ENCODE peak calls at places on chromosomes 4 and X, in four cellular contexts. P is progenitor cell of endocrine pancreas, M is A549, C is left lung. A is an unnamed sample.

GRCh38 chr4:180234730-180235129 is 2008.5 kb upstream of the TENM3 start:
- DNase-seq in P (no peak), M (no peak), C (no peak), A (no peak)

GRCh38 chr4:156931267-156931666 is 40.3 kb downstream of the PDGFC start:
- DNase-seq in P (no peak), M (peak), C (no peak), A (no peak)

GRCh38 chr4:184821242-184821641 is 4.5 kb downstream of the ACSL1 start:
- DNase-seq in P (no peak), M (no peak), C (no peak), A (no peak)

GRCh38 chrX:112832481-112833095 is 8.0 kb downstream of the AMOT start:
- DNase-seq in P (no peak), M (no peak), C (no peak), A (peak)

GRCh38 chrX:115650449-115650848 is 89.5 kb downstream of the PLS3 start:
- DNase-seq in P (no peak), M (no peak), C (no peak), A (no peak)

GRCh38 chr4:98474408-98474844 is 184.0 kb downstream of the TSPAN5 start:
- DNase-seq in P (no peak), M (no peak), C (no peak), A (no peak)

GRCh38 chr4:128776794-128777216 is 32.7 kb upstream of the JADE1 start:
- DNase-seq in P (no peak), M (peak), C (peak), A (no peak)

GRCh38 chr4:25914670-25915358 is 794 bp downstream of the SMIM20 start:
- DNase-seq in P (no peak), M (no peak), C (no peak), A (no peak)

GRCh38 chr4:30763337-30763736 is 43.2 kb downstream of the PCDH7 start:
- DNase-seq in P (no peak), M (no peak), C (no peak), A (no peak)

GRCh38 chrX:121254336-121254735 is 206.9 kb downstream of the GLUD2 start:
- DNase-seq in P (no peak), M (no peak), C (no peak), A (no peak)

DNA sequence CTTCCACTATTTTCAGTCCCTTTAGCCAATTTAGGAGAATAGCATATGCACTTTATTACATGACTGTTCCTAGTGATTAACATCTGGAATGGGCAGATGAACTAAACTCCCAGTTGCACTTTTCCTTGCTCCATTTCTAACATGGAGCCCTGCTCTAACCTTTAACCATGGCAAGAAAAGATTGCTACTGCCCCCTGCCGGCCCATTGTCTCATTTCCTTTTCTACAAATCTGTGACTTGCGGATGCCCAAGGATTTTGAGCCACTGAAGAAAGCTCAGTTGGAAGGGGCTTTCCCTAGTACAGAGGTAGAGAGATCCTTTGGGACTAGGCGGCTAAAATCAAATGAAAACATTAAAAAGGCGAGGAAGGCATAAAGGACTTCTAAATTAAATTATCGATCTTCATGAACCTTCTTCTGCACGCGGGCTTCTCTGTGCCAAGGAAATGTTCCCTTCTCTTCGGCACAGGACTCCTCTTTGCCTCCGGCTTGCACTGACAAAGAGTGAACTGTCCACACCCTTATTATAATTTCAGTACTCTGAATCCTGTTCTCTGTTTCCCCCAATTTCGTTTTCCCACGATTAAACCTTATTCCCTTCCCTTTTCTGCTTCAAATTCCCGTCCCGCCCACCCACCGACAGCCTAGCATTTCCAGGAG is 578 bp upstream of the GLRA2 start:
- DNase-seq in P (peak), M (peak), C (no peak), A (peak)
- TF ChIP-seq CTCF in P (peak), M (peak), C (peak), A (peak)

DNA sequence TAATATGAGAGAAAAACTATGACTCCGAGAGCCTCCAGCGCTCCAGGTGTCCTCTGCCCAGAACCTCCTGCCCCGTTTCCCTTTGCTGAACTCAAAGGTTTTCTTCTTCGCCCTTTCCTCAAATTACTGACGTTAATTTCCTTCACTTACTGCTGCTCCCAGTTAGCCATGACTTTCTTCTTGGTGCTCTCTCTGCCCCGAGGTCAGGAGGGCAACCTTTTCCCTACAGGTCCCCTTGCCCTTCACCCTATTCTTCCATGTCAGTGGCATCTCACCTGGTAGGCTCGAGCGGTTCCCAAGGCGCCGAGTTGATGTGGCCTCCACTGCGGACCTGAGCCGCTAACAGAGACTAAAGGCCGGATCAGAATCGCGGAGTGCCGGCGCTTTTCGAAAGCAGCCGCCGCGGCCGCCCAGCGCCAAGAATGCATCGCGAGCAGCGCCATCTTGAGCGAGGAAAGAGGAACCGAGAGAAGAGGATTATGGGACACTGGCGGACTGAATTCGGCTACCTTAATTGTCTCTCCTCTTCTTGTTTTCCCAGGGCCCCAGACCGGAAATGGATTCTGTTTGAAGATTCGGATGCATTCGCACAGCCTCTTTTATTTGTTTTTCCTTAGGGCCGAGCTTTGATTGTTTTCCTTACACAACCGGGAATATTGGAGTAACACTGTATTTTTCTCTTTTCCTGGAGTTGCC is at the start of gene ABCB7:
- DNase-seq in P (peak), M (peak), C (peak), A (no peak)
- TF ChIP-seq CTCF in P (peak), M (no peak), C (no peak), A (peak)

DNA sequence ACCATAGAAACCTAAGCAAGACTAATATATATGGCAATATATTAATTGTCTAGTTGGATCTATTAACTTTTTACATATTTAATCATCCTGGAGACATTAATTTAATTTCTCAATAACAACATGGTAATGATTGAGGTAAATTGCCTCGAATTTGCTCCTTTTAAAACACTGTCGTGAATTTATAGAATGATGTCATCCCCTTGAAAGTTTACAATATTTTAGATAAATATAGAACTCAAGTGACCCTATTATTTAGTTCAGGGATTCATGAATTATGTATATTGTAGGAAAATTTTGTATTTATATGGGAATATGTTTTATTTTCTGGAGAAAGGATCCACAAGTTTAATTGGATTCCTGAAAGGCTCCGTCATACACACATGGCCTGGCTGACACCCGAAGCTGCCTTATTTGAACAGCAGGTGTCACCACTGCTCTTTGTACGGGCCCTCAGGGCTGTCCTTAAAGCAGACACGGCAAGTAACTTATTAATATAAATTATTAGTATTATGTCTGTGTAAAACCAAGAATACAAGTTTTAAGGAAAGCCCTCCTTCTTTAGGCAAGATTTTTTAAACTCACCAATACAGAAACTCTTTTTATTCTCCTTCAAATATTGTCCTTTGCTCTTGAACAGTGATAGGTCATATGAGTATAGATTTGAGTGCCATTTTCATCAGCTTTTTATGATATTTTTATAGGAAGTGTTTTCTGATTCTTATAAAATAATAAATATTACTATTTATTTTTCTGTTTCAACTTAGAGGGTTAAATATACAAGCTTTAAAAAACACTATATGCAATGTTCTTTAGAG is 1.9 kb upstream of the PLRG1 start:
- DNase-seq in P (peak), M (peak), C (peak), A (peak)
- TF ChIP-seq CTCF in P (peak), M (peak), C (peak), A (peak)

DNA sequence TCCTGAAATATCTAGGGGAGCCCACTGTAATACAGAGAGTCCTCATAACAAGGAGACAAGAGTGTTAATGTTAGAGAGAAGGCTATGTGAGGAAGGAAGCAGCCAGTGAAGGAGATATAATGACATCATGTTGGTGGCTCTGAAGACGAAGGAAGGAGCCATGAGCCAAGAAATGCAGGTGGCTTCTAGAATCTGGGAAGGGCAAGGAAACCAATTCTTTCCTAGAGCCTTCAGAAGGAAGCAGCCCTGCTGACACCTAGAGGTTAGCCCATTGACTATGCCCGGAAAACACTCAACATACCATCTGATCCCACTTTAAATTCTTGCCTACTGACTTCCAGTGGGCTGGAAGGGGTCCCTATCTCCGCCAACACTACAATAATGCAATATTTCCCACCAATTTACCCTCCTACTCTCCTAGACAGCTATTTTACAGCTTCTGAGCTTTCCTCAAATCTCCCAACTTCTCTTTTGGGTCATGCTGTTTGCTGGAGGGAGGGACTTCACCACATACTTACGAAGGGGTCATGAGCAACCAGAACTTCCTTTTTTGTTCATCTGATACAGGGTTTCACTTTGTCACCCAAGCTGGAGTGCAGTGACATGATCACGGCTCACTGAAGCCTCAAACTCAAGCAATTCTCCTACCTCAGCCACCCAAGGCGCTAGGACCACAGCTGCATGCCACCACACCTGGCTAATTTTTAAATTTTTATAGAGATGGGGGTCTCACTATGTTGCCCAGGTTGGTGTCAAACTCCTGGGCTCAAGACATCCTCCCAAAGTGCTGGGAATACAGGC is 25.2 kb upstream of the G3BP2 start:
- DNase-seq in P (no peak), M (no peak), C (no peak), A (no peak)
- TF ChIP-seq CTCF in P (no peak), M (no peak), C (no peak), A (no peak)

GRCh38 chr4:2084316-2084715 is 25.2 kb downstream of the NAT8L start:
- DNase-seq in P (no peak), M (no peak), C (peak), A (no peak)

GRCh38 chr4:2089222-2089621 is 30.1 kb downstream of the NAT8L start:
- DNase-seq in P (no peak), M (no peak), C (no peak), A (no peak)

GRCh38 chr4:2083826-2084160 is 24.7 kb downstream of the NAT8L start:
- DNase-seq in P (no peak), M (no peak), C (peak), A (peak)

GRCh38 chr4:2085496-2085901 is 26.4 kb downstream of the NAT8L start:
- DNase-seq in P (no peak), M (no peak), C (peak), A (no peak)

GRCh38 chr4:2087170-2087569 is 28.0 kb downstream of the NAT8L start:
- DNase-seq in P (no peak), M (no peak), C (no peak), A (no peak)
- TF ChIP-seq CTCF in P (no peak), M (no peak), C (no peak), A (no peak)

GRCh38 chr4:20394471-20394870 is 142.8 kb downstream of the SLIT2 start:
- DNase-seq in P (no peak), M (no peak), C (no peak), A (no peak)

GRCh38 chr4:20393486-20394100 is 141.9 kb downstream of the SLIT2 start:
- DNase-seq in P (no peak), M (no peak), C (no peak), A (no peak)

GRCh38 chr4:20391224-20391623 is 139.5 kb downstream of the SLIT2 start:
- DNase-seq in P (no peak), M (no peak), C (no peak), A (no peak)

GRCh38 chr4:20391912-20392311 is 140.2 kb downstream of the SLIT2 start:
- DNase-seq in P (no peak), M (no peak), C (no peak), A (no peak)

DNA sequence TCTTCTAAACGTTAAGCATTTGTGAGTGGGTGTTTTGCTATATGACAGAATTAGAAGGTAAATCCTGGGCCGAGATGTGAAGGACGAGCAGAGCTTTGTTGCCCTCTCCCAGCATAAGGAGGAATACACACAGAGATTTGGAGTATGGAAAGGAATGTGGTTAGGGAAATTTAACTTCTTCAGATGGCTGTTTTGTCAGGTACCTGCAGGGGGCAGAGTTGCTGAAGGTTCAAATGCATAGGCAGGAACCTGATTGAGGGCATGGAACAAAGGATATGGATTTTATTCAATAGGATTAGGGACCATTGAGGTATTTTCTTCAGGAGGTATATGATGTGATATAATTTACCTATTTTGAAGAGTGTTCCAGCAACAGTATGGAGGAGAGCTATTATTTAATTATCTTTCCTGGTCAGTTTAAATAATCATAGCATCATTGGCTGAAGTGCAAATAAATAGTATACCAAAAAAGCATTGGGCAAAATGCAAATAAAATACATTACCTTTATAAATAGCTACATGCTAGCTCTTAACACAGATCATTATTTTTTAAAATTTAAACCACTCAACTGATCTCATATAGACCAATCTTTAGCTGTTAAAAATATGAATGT is 143.6 kb downstream of the SLIT2 start:
- DNase-seq in P (peak), M (peak), C (no peak), A (no peak)
- TF ChIP-seq CTCF in P (peak), M (no peak), C (peak), A (peak)

DNA sequence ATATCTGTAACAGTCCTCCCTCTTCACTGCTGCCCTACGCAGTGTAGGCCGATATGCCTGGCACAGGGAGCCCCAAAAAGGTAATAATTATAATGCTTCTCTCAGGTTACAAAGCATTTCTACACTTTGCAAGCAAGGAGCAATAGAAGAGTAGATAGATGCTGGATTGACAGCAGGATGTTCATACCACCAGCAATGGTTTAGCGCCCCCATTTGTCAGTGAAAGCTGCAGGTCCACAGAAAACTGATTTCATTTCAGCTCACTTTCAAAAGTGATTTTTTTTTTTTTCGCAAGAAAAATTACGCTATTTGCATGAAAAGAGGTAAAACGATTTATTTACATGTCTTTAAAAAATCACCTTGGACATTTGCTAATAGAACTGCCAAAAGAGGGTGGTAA is 34.5 kb downstream of the HPF1 start:
- DNase-seq in P (no peak), M (no peak), C (no peak), A (no peak)
- TF ChIP-seq CTCF in P (no peak), M (no peak), C (peak), A (no peak)

GRCh38 chr4:52172166-52172565 is 121.1 kb downstream of the SPATA18 start:
- DNase-seq in P (no peak), M (no peak), C (no peak), A (no peak)
- TF ChIP-seq CTCF in P (peak), M (no peak), C (no peak), A (no peak)